ENCODE peak calls at places on chromosomes 13 and 19, in four cellular contexts. One of them, this sample, is unnamed.

GRCh38 chr19:6501740-6502648 is at the start of gene TUBB4A:
- DNase-seq in GM12878: no peak
- DNase-seq in IMR-90: no peak
- DNase-seq in K562: peak
- DNase-seq in this sample: no peak

GRCh38 chr13:19155321-19155861 is 26.2 kb downstream of the TUBA3C start:
- DNase-seq in GM12878: no peak
- DNase-seq in IMR-90: no peak
- DNase-seq in K562: no peak
- DNase-seq in this sample: no peak

GRCh38 chr19:29526730-29527499 is 1.1 kb downstream of the VSTM2B start:
- DNase-seq in GM12878: no peak
- DNase-seq in IMR-90: no peak
- DNase-seq in K562: peak
- DNase-seq in this sample: no peak

GRCh38 chr13:113930711-113931637 is 42.9 kb downstream of the C13orf46 start:
- DNase-seq in GM12878: peak
- DNase-seq in IMR-90: no peak
- DNase-seq in K562: no peak
- DNase-seq in this sample: no peak

GRCh38 chr13:48492123-48493075 is 40.5 kb downstream of the RCBTB2 start:
- DNase-seq in GM12878: peak
- DNase-seq in IMR-90: peak
- DNase-seq in K562: peak
- DNase-seq in this sample: no peak

GRCh38 chr19:40348961-40349507 is 539 bp downstream of the PLD3 start:
- DNase-seq in GM12878: no peak
- DNase-seq in IMR-90: peak
- DNase-seq in K562: peak
- DNase-seq in this sample: no peak

GRCh38 chr19:55681131-55682087 is 6.4 kb downstream of the EPN1 start:
- DNase-seq in GM12878: no peak
- DNase-seq in IMR-90: peak
- DNase-seq in K562: no peak
- DNase-seq in this sample: no peak

GRCh38 chr19:10568444-10568825 is 344 bp downstream of the CDKN2D start:
- DNase-seq in GM12878: no peak
- DNase-seq in IMR-90: no peak
- DNase-seq in K562: no peak
- DNase-seq in this sample: peak

GRCh38 chr19:54133312-54133956 is 4.1 kb upstream of the CNOT3 start:
- DNase-seq in GM12878: no peak
- DNase-seq in IMR-90: no peak
- DNase-seq in K562: no peak
- DNase-seq in this sample: peak

GRCh38 chr19:30393046-30393445 is 20.9 kb downstream of the ZNF536 start:
- DNase-seq in GM12878: no peak
- DNase-seq in IMR-90: no peak
- DNase-seq in K562: no peak
- DNase-seq in this sample: no peak

GRCh38 chr19:1618157-1619093 is 13.2 kb upstream of the UQCR11 start:
- DNase-seq in GM12878: no peak
- DNase-seq in IMR-90: no peak
- DNase-seq in K562: peak
- DNase-seq in this sample: peak

GRCh38 chr13:111282425-111282824 is 38.0 kb upstream of the TEX29 start:
- DNase-seq in GM12878: no peak
- DNase-seq in IMR-90: no peak
- DNase-seq in K562: no peak
- DNase-seq in this sample: no peak

GRCh38 chr19:16019691-16020448 is 56.4 kb upstream of the TPM4 start:
- DNase-seq in GM12878: no peak
- DNase-seq in IMR-90: no peak
- DNase-seq in K562: no peak
- DNase-seq in this sample: no peak

GRCh38 chr19:43960411-43960810 is 9.4 kb downstream of the ZNF221 start:
- DNase-seq in GM12878: no peak
- DNase-seq in IMR-90: no peak
- DNase-seq in K562: no peak
- DNase-seq in this sample: no peak

GRCh38 chr19:43950834-43951626 is at the start of gene ZNF221:
- DNase-seq in GM12878: peak
- DNase-seq in IMR-90: peak
- DNase-seq in K562: peak
- DNase-seq in this sample: peak

GRCh38 chr19:43957891-43958290 is 6.9 kb downstream of the ZNF221 start:
- DNase-seq in GM12878: no peak
- DNase-seq in IMR-90: peak
- DNase-seq in K562: no peak
- DNase-seq in this sample: no peak

GRCh38 chr19:43956827-43957226 is 5.8 kb downstream of the ZNF221 start:
- DNase-seq in GM12878: no peak
- DNase-seq in IMR-90: no peak
- DNase-seq in K562: no peak
- DNase-seq in this sample: no peak
- TF ChIP-seq CHD1 in GM12878: no peak
- TF ChIP-seq CHD1 in IMR-90: no peak
- TF ChIP-seq CHD1 in K562: no peak
- TF ChIP-seq CHD1 in this sample: no peak

DNA sequence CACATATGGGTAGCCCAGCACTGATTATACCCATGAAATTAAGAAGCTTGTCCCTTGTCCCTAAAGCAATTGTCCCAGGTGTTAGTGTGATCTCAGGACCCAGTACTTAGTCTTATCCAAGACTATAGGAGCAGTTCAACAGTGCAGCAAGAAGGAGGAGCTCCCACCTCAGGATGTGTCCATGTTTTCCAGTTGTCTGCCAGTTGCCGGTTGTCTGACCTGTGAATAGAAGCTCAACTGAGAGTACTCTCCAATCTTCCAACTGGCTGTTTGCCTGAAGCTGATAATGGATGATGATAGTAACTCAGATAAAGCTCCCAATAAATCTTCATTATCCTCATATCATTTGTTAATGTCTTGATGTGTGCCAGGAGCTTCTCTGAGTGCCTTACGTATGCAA is 107.2 kb upstream of the HTR2A start:
- DNase-seq in GM12878: no peak
- DNase-seq in IMR-90: peak
- DNase-seq in K562: no peak
- DNase-seq in this sample: no peak
- TF ChIP-seq CTCF in GM12878: no peak
- TF ChIP-seq CTCF in IMR-90: no peak
- TF ChIP-seq CTCF in K562: no peak
- TF ChIP-seq CTCF in this sample: peak

GRCh38 chr13:60012503-60012902 is 151.2 kb downstream of the DIAPH3 start:
- DNase-seq in GM12878: no peak
- DNase-seq in IMR-90: no peak
- DNase-seq in K562: no peak
- DNase-seq in this sample: no peak
- TF ChIP-seq CHD1 in GM12878: no peak
- TF ChIP-seq CHD1 in IMR-90: no peak
- TF ChIP-seq CHD1 in K562: no peak
- TF ChIP-seq CHD1 in this sample: no peak

GRCh38 chr13:51900471-51900870 is 38.7 kb downstream of the CCDC70 start:
- DNase-seq in GM12878: no peak
- DNase-seq in IMR-90: no peak
- DNase-seq in K562: no peak
- DNase-seq in this sample: no peak

GRCh38 chr13:51894239-51894638 is 32.5 kb downstream of the CCDC70 start:
- DNase-seq in GM12878: no peak
- DNase-seq in IMR-90: no peak
- DNase-seq in K562: peak
- DNase-seq in this sample: no peak

GRCh38 chr13:51892657-51893056 is 30.9 kb downstream of the CCDC70 start:
- DNase-seq in GM12878: no peak
- DNase-seq in IMR-90: no peak
- DNase-seq in K562: no peak
- DNase-seq in this sample: no peak

GRCh38 chr13:51895906-51896888 is 34.4 kb downstream of the CCDC70 start:
- DNase-seq in GM12878: no peak
- DNase-seq in IMR-90: peak
- DNase-seq in K562: peak
- DNase-seq in this sample: peak
- TF ChIP-seq CTCF in GM12878: peak
- TF ChIP-seq CTCF in IMR-90: peak
- TF ChIP-seq CTCF in K562: peak
- TF ChIP-seq CTCF in this sample: peak